ENCODE peak calls at places on chromosomes 4 and X, in eight cellular contexts. D is Panc1, L is breast epithelium, W is stomach, V is vagina, Q is prostate gland, G is SK-N-SH, E is transverse colon. A is an unnamed sample.

GRCh38 chr4:121168865-121169281 is 4.8 kb upstream of the TNIP3 start:
- DNase-seq in D (no peak), L (no peak), W (no peak), V (no peak), Q (no peak), G (no peak), E (no peak), A (no peak)

GRCh38 chr4:177155454-177155853 is 154.2 kb upstream of the NEIL3 start:
- DNase-seq in D (no peak), L (no peak), W (no peak), V (no peak), Q (no peak), G (peak; percentile 2), E (no peak), A (no peak)

GRCh38 chr4:56370377-56370776 is 16.9 kb downstream of the AASDH start:
- DNase-seq in D (no peak), L (no peak), W (no peak), V (no peak), Q (no peak), G (no peak), E (no peak), A (no peak)

GRCh38 chrX:38107028-38107427 is 100.7 kb downstream of the SYTL5 start:
- DNase-seq in D (no peak), L (no peak), W (no peak), V (no peak), Q (no peak), G (no peak), E (no peak), A (no peak)

GRCh38 chr4:104815593-104816156 is 321.0 kb upstream of the CXXC4 start:
- DNase-seq in D (no peak), L (no peak), W (no peak), V (no peak), Q (no peak), G (no peak), E (no peak), A (no peak)

GRCh38 chrX:102155806-102156179 is at the start of gene BEX5:
- DNase-seq in D (no peak), L (peak; percentile 63), W (peak; percentile 72), V (no peak), Q (peak; percentile 54), G (peak; percentile 53), E (peak; percentile 68), A (peak; percentile 49)

GRCh38 chr4:86400216-86400615 is 40.4 kb upstream of the MAPK10 start:
- DNase-seq in D (no peak), L (no peak), W (no peak), V (no peak), Q (no peak), G (no peak), E (no peak), A (no peak)

GRCh38 chrX:134374910-134375309 is 85.1 kb upstream of the HPRT1 start:
- DNase-seq in D (no peak), L (no peak), W (no peak), V (no peak), Q (no peak), G (no peak), E (no peak), A (no peak)

GRCh38 chr4:147854154-147854553 is 122.3 kb downstream of the ARHGAP10 start:
- DNase-seq in D (no peak), L (no peak), W (no peak), V (no peak), Q (no peak), G (no peak), E (no peak), A (no peak)

GRCh38 chr4:147853706-147854105 is 121.8 kb downstream of the ARHGAP10 start:
- DNase-seq in D (no peak), L (no peak), W (no peak), V (no peak), Q (no peak), G (peak; percentile 34), E (no peak), A (no peak)

GRCh38 chr4:147848634-147849033 is 116.7 kb downstream of the ARHGAP10 start:
- DNase-seq in D (no peak), L (no peak), W (no peak), V (no peak), Q (no peak), G (no peak), E (no peak), A (no peak)

GRCh38 chr4:147847947-147848590 is 116.2 kb downstream of the ARHGAP10 start:
- DNase-seq in D (no peak), L (no peak), W (no peak), V (no peak), Q (no peak), G (no peak), E (no peak), A (no peak)

DNA sequence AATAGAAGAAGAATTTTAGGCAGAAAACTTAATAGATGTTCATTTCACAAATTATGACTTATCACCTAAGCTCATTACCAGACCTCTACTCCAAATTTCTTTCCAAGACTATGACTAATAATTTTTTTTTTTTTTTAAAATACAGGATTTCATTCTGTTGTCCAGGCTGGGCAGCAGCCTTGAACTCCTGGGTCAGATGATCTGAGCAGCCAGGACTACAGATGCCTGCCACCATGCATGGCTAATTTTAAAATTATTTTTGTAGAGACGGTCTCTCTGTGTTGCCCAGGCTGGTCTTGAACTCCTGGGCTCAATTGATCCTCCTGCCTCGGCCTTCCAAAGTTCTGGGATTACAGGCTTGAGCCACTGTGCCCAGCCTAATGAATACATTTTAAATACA is 119.2 kb downstream of the ARHGAP10 start:
- DNase-seq in D (no peak), L (no peak), W (no peak), V (no peak), Q (no peak), G (no peak), E (no peak), A (no peak)
- H3K4me1 ChIP-seq in D (no peaks in the 10 kb centered on the region), L (no peaks in the 10 kb centered on the region), W (peaks cover 9% of the 10 kb centered on the region), V (peaks cover 48% of the 10 kb centered on the region), Q (no peaks in the 10 kb centered on the region), G (peaks cover 37% of the 10 kb centered on the region), E (no peaks in the 10 kb centered on the region), A (peaks cover 2% of the 10 kb centered on the region)

GRCh38 chrX:53093177-53093655 is 726 bp upstream of the KANTR start:
- DNase-seq in D (no peak), L (peak; percentile 72), W (peak; percentile 85), V (no peak), Q (peak; percentile 66), G (peak; percentile 78), E (peak; percentile 87), A (peak; percentile 93)

GRCh38 chrX:53095796-53096195 is 1.9 kb downstream of the KANTR start:
- DNase-seq in D (no peak), L (no peak), W (no peak), V (no peak), Q (no peak), G (no peak), E (no peak), A (no peak)

GRCh38 chrX:53091354-53091753 is 2.6 kb upstream of the KANTR start:
- DNase-seq in D (no peak), L (no peak), W (no peak), V (no peak), Q (no peak), G (no peak), E (no peak), A (peak; percentile 42)

GRCh38 chrX:53094584-53094908 is 604 bp downstream of the KANTR start:
- DNase-seq in D (no peak), L (no peak), W (no peak), V (no peak), Q (no peak), G (no peak), E (no peak), A (no peak)

DNA sequence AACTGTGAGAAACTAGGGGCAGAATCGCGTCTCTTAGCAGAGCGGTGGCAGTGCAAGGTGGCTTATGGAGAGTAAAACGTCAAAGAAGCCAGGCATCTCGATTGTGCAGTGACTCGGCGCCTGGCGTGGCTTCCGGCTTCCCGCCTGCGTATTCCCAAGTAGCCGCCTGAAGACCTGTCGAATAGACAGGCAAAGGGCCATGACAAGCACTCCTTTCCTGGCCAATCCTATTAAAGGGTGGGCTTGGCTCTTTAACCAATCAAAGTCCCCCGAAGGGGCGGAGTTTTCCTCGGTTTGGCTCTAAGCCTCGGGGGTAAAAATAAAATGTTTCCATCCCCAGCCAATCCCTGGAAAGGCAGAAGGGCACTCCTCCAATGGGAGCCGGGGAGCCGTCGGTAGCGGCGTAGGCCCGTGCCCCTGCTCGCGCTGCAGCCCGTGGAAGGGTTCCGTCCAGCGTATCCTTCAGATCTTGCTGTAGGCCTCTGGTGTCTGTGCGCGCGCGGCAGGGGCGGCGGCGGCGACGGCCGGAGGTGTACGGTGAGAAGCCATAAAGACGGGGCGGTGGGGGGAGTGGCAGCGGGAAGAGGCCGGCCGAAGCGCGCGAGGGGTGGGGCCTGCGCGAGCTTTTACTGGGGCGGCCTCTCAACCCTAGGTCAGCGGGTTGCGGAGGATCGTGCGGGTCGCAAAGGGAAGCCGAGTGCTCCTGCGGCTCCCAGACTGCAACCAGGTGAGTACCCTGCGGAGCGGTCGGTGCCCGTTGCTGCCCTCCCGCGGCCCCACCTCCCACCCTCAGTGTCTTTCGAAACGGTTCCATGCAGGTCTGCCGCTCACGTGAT is at the start of gene KANTR:
- DNase-seq in D (peak; percentile 88), L (peak; percentile 88), W (peak; percentile 84), V (peak; percentile 96), Q (peak; percentile 87), G (peak; percentile 89), E (peak; percentile 90), A (peak; percentile 88)
- TF ChIP-seq CTCF in D (no peak), L (no peak), W (no peak), V (no peak), Q (no peak), G (no peak), E (no peak), A (no peak)

DNA sequence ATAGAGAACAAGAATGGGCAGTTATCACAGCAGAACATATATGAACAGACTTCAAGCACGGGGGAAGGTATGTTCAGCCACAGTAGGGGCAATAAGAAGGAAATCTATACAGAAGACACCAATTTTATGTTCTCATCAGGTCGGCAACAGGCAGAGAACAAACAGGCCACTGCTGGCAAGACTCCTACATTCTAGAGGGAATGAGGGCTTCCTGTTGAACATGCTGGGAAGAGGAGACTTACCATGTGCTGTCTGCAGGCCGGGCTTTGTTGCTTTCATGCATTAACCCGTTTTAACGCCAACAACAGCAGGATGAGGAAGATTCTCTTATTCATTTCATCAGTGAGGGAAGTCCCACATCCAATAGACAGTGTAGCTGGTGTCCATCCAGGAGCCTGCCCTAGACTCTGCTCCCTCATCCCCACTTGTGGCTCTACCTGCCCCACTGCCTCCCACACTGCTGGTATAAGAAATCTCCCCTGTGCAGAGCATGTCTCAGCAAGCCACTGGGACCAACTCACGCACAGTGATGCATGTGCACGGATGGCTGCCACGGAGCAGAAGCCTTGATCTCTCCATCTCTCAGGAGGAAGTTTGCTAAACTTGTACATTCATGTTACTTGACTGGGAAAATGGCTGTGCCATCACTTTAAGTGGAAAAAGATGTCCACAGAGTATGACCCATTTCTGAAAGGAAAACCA is 84.5 kb downstream of the ACOX3 start:
- DNase-seq in D (no peak), L (no peak), W (no peak), V (no peak), Q (peak; percentile 46), G (no peak), E (no peak), A (no peak)
- TF ChIP-seq POLR2AphosphoS5 in D (no peak), L (no peak), W (no peak), V (no peak), Q (peak; percentile 16), G (no peak), E (no peak), A (no peak)

DNA sequence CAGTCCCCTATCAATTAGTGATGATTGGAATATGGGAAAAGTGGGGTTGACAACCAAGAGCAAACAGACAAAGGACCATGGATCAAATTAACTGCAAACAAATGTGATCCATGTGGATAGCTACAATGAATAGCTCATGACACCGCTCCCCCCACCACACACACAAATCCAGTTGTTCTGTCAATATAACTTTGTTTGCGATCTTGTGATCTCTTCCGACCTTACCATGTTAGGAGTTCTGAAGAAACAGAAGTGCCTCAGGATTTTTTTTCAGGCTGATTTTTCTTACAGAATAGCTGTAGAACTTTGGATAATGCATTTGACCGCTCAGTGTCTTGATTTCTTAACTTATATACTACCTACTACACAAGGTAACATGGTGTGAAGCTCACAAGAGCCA is 116.6 kb downstream of the SH2D1A start:
- DNase-seq in D (no peak), L (no peak), W (no peak), V (no peak), Q (no peak), G (no peak), E (no peak), A (no peak)
- H3K4me1 ChIP-seq in D (no peaks in the 10 kb centered on the region), L (no peaks in the 10 kb centered on the region), W (no peaks in the 10 kb centered on the region), V (no peaks in the 10 kb centered on the region), Q (no peaks in the 10 kb centered on the region), G (no peaks in the 10 kb centered on the region), E (no peaks in the 10 kb centered on the region), A (no peaks in the 10 kb centered on the region)